ENCODE peak calls at places on chromosome 9, in four cellular contexts. One of them, this sample, is unnamed. For H3K27me3, the result is how much of the 10 kb centered on the place peaks cover.

GRCh38 chr9:16719921-16720320 is 150.5 kb downstream of the BNC2 start:
- DNase-seq in WERI-Rb-1: no peak
- DNase-seq in brain microvascular endothelial cell: no peak
- DNase-seq in tibial nerve: no peak
- DNase-seq in this sample: no peak

GRCh38 chr9:87678650-87679355 is 47.1 kb upstream of the CTSL start:
- DNase-seq in WERI-Rb-1: peak
- DNase-seq in brain microvascular endothelial cell: peak
- DNase-seq in tibial nerve: peak
- DNase-seq in this sample: peak

GRCh38 chr9:36878986-36879982 is 154.8 kb downstream of the PAX5 start:
- DNase-seq in WERI-Rb-1: no peak
- DNase-seq in brain microvascular endothelial cell: no peak
- DNase-seq in tibial nerve: no peak
- DNase-seq in this sample: no peak

GRCh38 chr9:35731415-35732184 is 395 bp downstream of the TLN1 start:
- DNase-seq in brain microvascular endothelial cell: no peak
- DNase-seq in tibial nerve: peak
- DNase-seq in WERI-Rb-1: no peak
- DNase-seq in this sample: no peak

GRCh38 chr9:107481035-107481434 is 8.5 kb downstream of the KLF4 start:
- DNase-seq in tibial nerve: no peak
- DNase-seq in WERI-Rb-1: no peak
- DNase-seq in brain microvascular endothelial cell: no peak
- DNase-seq in this sample: no peak

GRCh38 chr9:112945620-112946208 is 55.0 kb upstream of the SLC46A2 start:
- DNase-seq in brain microvascular endothelial cell: no peak
- DNase-seq in tibial nerve: no peak
- DNase-seq in WERI-Rb-1: peak
- DNase-seq in this sample: no peak

GRCh38 chr9:27861887-27862286 is 288.6 kb upstream of the C9orf72 start:
- DNase-seq in brain microvascular endothelial cell: no peak
- DNase-seq in WERI-Rb-1: no peak
- DNase-seq in tibial nerve: no peak
- DNase-seq in this sample: no peak

GRCh38 chr9:6598249-6598725 is 47.2 kb downstream of the GLDC start:
- DNase-seq in tibial nerve: no peak
- DNase-seq in WERI-Rb-1: no peak
- DNase-seq in brain microvascular endothelial cell: no peak
- DNase-seq in this sample: no peak

GRCh38 chr9:79570449-79571308 is 1.1 kb upstream of the TLE4 start:
- DNase-seq in WERI-Rb-1: peak
- DNase-seq in brain microvascular endothelial cell: peak
- DNase-seq in tibial nerve: peak
- DNase-seq in this sample: no peak

GRCh38 chr9:114484215-114484853 is 20.9 kb downstream of the WHRN start:
- DNase-seq in tibial nerve: no peak
- DNase-seq in brain microvascular endothelial cell: no peak
- DNase-seq in WERI-Rb-1: no peak
- DNase-seq in this sample: no peak
- H3K27ac ChIP-seq in tibial nerve: no peak
- H3K27ac ChIP-seq in brain microvascular endothelial cell: no peak
- H3K27ac ChIP-seq in WERI-Rb-1: no peak
- H3K27ac ChIP-seq in this sample: peak

GRCh38 chr9:135617538-135617900 is 21.8 kb downstream of the GLT6D1 start:
- DNase-seq in WERI-Rb-1: no peak
- DNase-seq in brain microvascular endothelial cell: no peak
- DNase-seq in tibial nerve: no peak
- DNase-seq in this sample: no peak
- H3K27me3 ChIP-seq in WERI-Rb-1: under half
- H3K27me3 ChIP-seq in brain microvascular endothelial cell: under half
- H3K27me3 ChIP-seq in tibial nerve: under half
- H3K27me3 ChIP-seq in this sample: under half

GRCh38 chr9:110148384-110148783 is 59.6 kb downstream of the C9orf152 start:
- DNase-seq in tibial nerve: no peak
- DNase-seq in WERI-Rb-1: no peak
- DNase-seq in brain microvascular endothelial cell: no peak
- DNase-seq in this sample: no peak
- H3K4me3 ChIP-seq in tibial nerve: no peak
- H3K4me3 ChIP-seq in WERI-Rb-1: no peak
- H3K4me3 ChIP-seq in brain microvascular endothelial cell: no peak
- H3K4me3 ChIP-seq in this sample: no peak

GRCh38 chr9:109064963-109065701 is 51.8 kb upstream of the CTNNAL1 start:
- DNase-seq in WERI-Rb-1: no peak
- DNase-seq in brain microvascular endothelial cell: no peak
- DNase-seq in tibial nerve: no peak
- DNase-seq in this sample: no peak
- H3K27ac ChIP-seq in WERI-Rb-1: no peak
- H3K27ac ChIP-seq in brain microvascular endothelial cell: no peak
- H3K27ac ChIP-seq in tibial nerve: no peak
- H3K27ac ChIP-seq in this sample: no peak

GRCh38 chr9:132479733-132480132 is 69.7 kb downstream of the CFAP77 start:
- DNase-seq in tibial nerve: no peak
- DNase-seq in brain microvascular endothelial cell: no peak
- DNase-seq in WERI-Rb-1: no peak
- DNase-seq in this sample: no peak
- H3K27me3 ChIP-seq in tibial nerve: under half
- H3K27me3 ChIP-seq in brain microvascular endothelial cell: under half
- H3K27me3 ChIP-seq in WERI-Rb-1: under half
- H3K27me3 ChIP-seq in this sample: under half